ENCODE peak calls at places on chromosomes 13 and 19, in nine cellular contexts. W is lower lobe of right lung, O is brain microvascular endothelial cell, G is heart right ventricle, Q is ascending aorta, E is thoracic aorta, Y is tibial artery, N is left ventricle myocardium inferior, T is neuronal stem cell. D is an unnamed sample.

GRCh38 chr13:48858523-48858922 is 117.2 kb upstream of the FNDC3A start:
- DNase-seq in N (no peak), Q (no peak), O (no peak), E (no peak), T (no peak), Y (no peak), W (no peak), G (no peak), D (no peak)

GRCh38 chr19:13615890-13616289 is 109.6 kb upstream of the CACNA1A start:
- DNase-seq in N (no peak), W (no peak), Q (no peak), E (no peak), O (peak), T (no peak), Y (no peak), G (no peak), D (no peak)

GRCh38 chr13:21347753-21348318 is 111.3 kb downstream of the ZDHHC20 start:
- DNase-seq in G (no peak), E (no peak), O (no peak), N (no peak), T (no peak), Y (no peak), Q (no peak), W (no peak), D (no peak)

GRCh38 chr19:14363203-14364097 is 17.8 kb upstream of the ADGRE5 start:
- DNase-seq in Q (peak), E (peak), O (peak), G (peak), W (peak), N (peak), Y (peak), T (peak), D (peak)

GRCh38 chr19:35059799-35060091 is 18.2 kb downstream of the HPN start:
- DNase-seq in E (no peak), Y (no peak), W (no peak), G (no peak), N (no peak), O (no peak), Q (no peak), T (no peak), D (peak)

GRCh38 chr19:17673937-17674799 is 14.0 kb downstream of the UNC13A start:
- DNase-seq in E (no peak), Q (no peak), N (no peak), Y (no peak), G (no peak), W (no peak), O (no peak), T (no peak), D (no peak)

GRCh38 chr19:27964165-27964564 is 1248.8 kb downstream of the UQCRFS1 start:
- DNase-seq in T (no peak), W (no peak), Q (no peak), G (no peak), N (no peak), O (no peak), E (no peak), Y (no peak), D (no peak)

GRCh38 chr13:94987869-94988268 is 275.5 kb upstream of the SOX21 start:
- DNase-seq in Q (no peak), O (no peak), T (no peak), Y (no peak), N (no peak), G (no peak), E (no peak), W (no peak), D (no peak)

GRCh38 chr13:50626031-50626643 is 217.4 kb downstream of the DLEU7 start:
- DNase-seq in O (peak), E (no peak), Y (no peak), W (no peak), T (no peak), G (no peak), Q (no peak), N (no peak), D (no peak)

GRCh38 chr19:4068058-4068966 is 1.6 kb upstream of the ZBTB7A start:
- DNase-seq in Y (no peak), O (no peak), W (peak), G (no peak), Q (no peak), T (no peak), E (no peak), N (no peak), D (peak)

GRCh38 chr19:344625-345319 is at the start of gene MIER2:
- DNase-seq in Y (peak), G (peak), O (peak), N (peak), E (peak), T (peak), W (peak), Q (peak), D (peak)

GRCh38 chr13:26401578-26402021 is 147.7 kb downstream of the CDK8 start:
- DNase-seq in E (no peak), Q (no peak), Y (no peak), G (no peak), W (no peak), O (no peak), N (no peak), T (no peak), D (no peak)

GRCh38 chr13:77511552-77511951 is 24.0 kb upstream of the SCEL start:
- DNase-seq in G (no peak), Y (no peak), W (no peak), N (no peak), E (no peak), Q (no peak), O (no peak), T (no peak), D (no peak)

GRCh38 chr13:107545946-107546502 is 669.3 kb downstream of the LIG4 start:
- DNase-seq in T (no peak), O (no peak), N (no peak), W (no peak), Y (no peak), E (no peak), G (no peak), Q (no peak), D (no peak)

GRCh38 chr13:45595968-45596367 is 19.6 kb downstream of the ERICH6B start:
- DNase-seq in W (no peak), E (no peak), Q (no peak), G (no peak), O (no peak), Y (no peak), N (no peak), T (no peak), D (no peak)

GRCh38 chr13:111636804-111637203 is 316.4 kb downstream of the TEX29 start:
- DNase-seq in O (no peak), Y (no peak), T (no peak), W (no peak), N (no peak), E (no peak), Q (no peak), G (no peak), D (no peak)

GRCh38 chr13:34990399-34991224 is 48.5 kb downstream of the NBEA start:
- DNase-seq in E (no peak), N (no peak), W (no peak), Y (no peak), Q (no peak), T (no peak), G (no peak), O (no peak), D (no peak)

GRCh38 chr13:41085961-41086360 is 24.7 kb downstream of the WBP4 start:
- DNase-seq in E (no peak), Q (no peak), N (no peak), Y (no peak), T (no peak), G (no peak), O (no peak), W (no peak), D (no peak)

GRCh38 chr19:19162495-19162894 is 7.6 kb downstream of the MEF2B start:
- DNase-seq in N (no peak), Q (no peak), O (no peak), E (no peak), G (no peak), T (no peak), W (no peak), Y (no peak), D (no peak)

GRCh38 chr19:9362905-9363304 is at the start of gene ZNF177:
- DNase-seq in Q (no peak), E (no peak), N (no peak), T (no peak), G (no peak), Y (no peak), O (peak), W (no peak), D (no peak)

GRCh38 chr13:27967736-27968315 is 1.3 kb downstream of the CDX2 start:
- DNase-seq in G (no peak), T (no peak), W (no peak), E (no peak), Q (no peak), Y (no peak), N (no peak), O (no peak), D (no peak)

GRCh38 chr13:57633950-57634828 is 2.6 kb downstream of the PCDH17 start:
- DNase-seq in N (no peak), Q (no peak), O (no peak), Y (peak), W (no peak), E (no peak), G (peak), T (no peak), D (peak)

GRCh38 chr13:39783051-39783450 is 127.6 kb downstream of the COG6 start:
- DNase-seq in Y (no peak), T (no peak), G (no peak), Q (no peak), O (no peak), W (no peak), E (no peak), N (no peak), D (no peak)

GRCh38 chr19:1929051-1929742 is 11.8 kb upstream of the CSNK1G2 start:
- DNase-seq in Q (no peak), Y (peak), T (peak), E (no peak), W (peak), G (peak), N (peak), O (peak), D (peak)

GRCh38 chr19:10289836-10290438 is at the start of gene ICAM5:
- DNase-seq in E (no peak), T (no peak), Q (no peak), N (no peak), W (no peak), Y (no peak), O (no peak), G (no peak), D (peak)

GRCh38 chr19:4909172-4909896 is at the start of gene UHRF1:
- DNase-seq in E (no peak), N (no peak), W (no peak), O (no peak), G (no peak), Y (no peak), T (no peak), Q (no peak), D (peak)

GRCh38 chr19:53812335-53812734 is 11.8 kb downstream of the NLRP12 start:
- DNase-seq in Q (no peak), T (no peak), Y (no peak), E (no peak), O (no peak), W (no peak), N (no peak), G (no peak), D (peak)

GRCh38 chr13:44815507-44816074 is 173.7 kb downstream of the NUFIP1 start:
- DNase-seq in T (peak), N (no peak), G (no peak), O (peak), Q (no peak), E (no peak), Y (peak), W (peak), D (peak)

GRCh38 chr13:78830508-78830907 is 171.6 kb upstream of the OBI1 start:
- DNase-seq in W (no peak), O (no peak), G (no peak), Q (no peak), Y (no peak), N (no peak), T (no peak), E (no peak), D (no peak)

GRCh38 chr19:4094291-4094690 is 27.6 kb upstream of the ZBTB7A start:
- DNase-seq in Q (no peak), T (no peak), Y (no peak), O (no peak), G (no peak), E (no peak), W (no peak), N (no peak), D (no peak)

GRCh38 chr19:32887572-32887971 is 18.0 kb upstream of the SLC7A9 start:
- DNase-seq in E (no peak), Q (no peak), Y (no peak), W (no peak), T (no peak), G (no peak), N (no peak), O (no peak), D (no peak)

GRCh38 chr19:47675271-47675670 is 38.0 kb upstream of the EHD2 start:
- DNase-seq in E (no peak), N (no peak), O (no peak), G (no peak), W (no peak), T (no peak), Q (no peak), Y (no peak), D (no peak)

GRCh38 chr13:25905411-25906010 is 146.3 kb downstream of the SHISA2 start:
- DNase-seq in Y (no peak), G (no peak), N (no peak), Q (no peak), O (no peak), E (no peak), T (no peak), W (no peak), D (no peak)

GRCh38 chr19:2761876-2762782 is 20.9 kb downstream of the SGTA start:
- DNase-seq in Q (no peak), G (no peak), T (no peak), E (no peak), O (no peak), Y (no peak), N (no peak), W (no peak), D (no peak)

GRCh38 chr13:46804391-46804815 is 7.4 kb upstream of the ESD start:
- DNase-seq in E (no peak), O (peak), Y (no peak), G (no peak), W (no peak), T (no peak), N (no peak), Q (no peak), D (no peak)

DNA sequence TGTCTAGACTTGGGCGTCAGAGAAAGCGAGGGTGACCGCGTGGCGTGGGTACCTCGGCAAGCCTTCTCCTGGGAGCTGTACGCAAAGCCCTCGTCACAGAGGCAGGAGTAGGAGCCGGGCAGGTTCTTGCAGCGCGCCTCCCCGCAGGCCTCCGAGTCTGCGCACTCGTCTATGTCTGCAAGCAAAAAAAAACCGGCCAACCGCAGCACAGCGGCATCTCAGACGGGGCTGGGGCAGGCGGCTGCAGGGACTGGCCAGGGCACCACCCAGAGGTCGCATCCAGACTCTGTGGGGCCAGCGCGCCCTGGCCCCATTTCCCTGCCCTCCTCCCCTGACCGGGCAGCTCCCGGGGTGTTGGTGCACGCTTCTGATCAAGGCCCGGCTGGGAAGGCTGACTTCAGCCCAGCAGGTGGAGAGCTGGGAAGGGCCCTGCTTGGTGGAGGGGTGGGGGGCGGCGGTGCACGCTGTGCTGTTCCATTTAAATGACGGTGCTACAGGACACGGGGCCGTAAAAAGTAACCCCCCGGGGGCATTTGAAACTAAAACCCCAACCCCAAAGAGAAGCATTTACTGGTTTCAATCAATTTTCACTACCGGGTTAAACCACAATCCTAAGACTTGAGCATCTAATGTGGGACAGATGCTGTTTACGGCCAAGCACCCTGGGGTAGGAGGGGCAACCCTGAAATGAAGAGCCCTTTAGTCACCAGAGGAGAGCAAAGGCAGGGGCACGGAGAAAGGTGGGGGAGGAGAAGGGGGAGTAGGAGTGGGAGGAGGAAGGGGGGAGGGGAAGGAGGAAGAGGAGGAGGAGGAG is 28.2 kb downstream of the GAS6 start:
- DNase-seq in T (no peak), E (no peak), N (peak), O (no peak), W (peak), G (peak), Q (no peak), Y (no peak), D (no peak)
- H3K27ac ChIP-seq in T (peak), E (no peak), N (peak), O (peak), W (no peak), G (no peak), Q (peak), Y (no peak), D (no peak)

DNA sequence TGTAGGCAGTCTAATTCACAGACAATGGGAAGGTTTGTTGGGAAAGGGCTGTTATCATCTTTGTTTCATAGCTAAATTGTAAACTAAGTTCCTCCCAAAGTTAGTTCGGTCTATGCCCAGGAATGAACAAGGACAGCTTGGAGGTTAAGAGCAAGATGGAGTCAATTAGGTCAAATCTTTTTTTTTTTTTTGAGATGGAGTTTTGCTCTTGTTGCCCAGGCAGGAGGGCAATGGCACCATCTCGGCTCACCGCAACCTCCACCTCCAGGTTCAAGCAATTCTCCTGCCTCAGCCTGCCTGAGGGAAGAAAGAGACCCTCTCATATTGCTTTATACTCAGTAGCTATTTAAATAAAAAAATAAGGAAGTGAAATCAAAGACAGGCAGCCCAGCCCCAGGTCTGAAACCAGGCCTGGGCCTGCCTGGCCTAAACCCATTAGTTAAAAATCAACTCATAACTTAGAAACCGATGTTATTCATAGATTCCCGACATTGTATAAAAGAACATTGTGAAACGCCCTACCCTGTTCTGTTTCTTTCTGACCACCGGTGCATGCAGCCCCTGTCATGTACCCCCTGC is 297.4 kb upstream of the SGCG start:
- DNase-seq in E (no peak), Y (no peak), T (no peak), O (no peak), N (no peak), Q (no peak), W (no peak), G (no peak), D (no peak)
- H3K27ac ChIP-seq in E (no peak), Y (no peak), T (no peak), O (no peak), N (no peak), Q (no peak), W (no peak), G (no peak), D (no peak)

GRCh38 chr19:39334444-39334976 is 1.3 kb downstream of the GMFG start:
- DNase-seq in O (no peak), E (no peak), Y (no peak), N (no peak), W (no peak), T (no peak), G (no peak), Q (no peak), D (no peak)

GRCh38 chr19:39332293-39332692 is 3.5 kb downstream of the GMFG start:
- DNase-seq in N (no peak), O (no peak), W (no peak), Q (no peak), G (no peak), E (no peak), T (no peak), Y (no peak), D (no peak)

GRCh38 chr19:39333507-39333906 is 2.3 kb downstream of the GMFG start:
- DNase-seq in T (no peak), W (no peak), Y (no peak), Q (no peak), G (no peak), O (no peak), N (no peak), E (no peak), D (no peak)

GRCh38 chr19:39336483-39336882 is 640 bp upstream of the GMFG start:
- DNase-seq in G (no peak), Y (no peak), W (no peak), E (no peak), O (no peak), T (no peak), N (no peak), Q (no peak), D (no peak)

GRCh38 chr19:39335168-39335567 is 675 bp downstream of the GMFG start:
- DNase-seq in G (no peak), O (no peak), Y (no peak), T (no peak), Q (no peak), N (no peak), W (no peak), E (no peak), D (no peak)
- H3K27ac ChIP-seq in G (peak), O (no peak), Y (peak), T (no peak), Q (peak), N (peak), W (peak), E (peak), D (peak)

DNA sequence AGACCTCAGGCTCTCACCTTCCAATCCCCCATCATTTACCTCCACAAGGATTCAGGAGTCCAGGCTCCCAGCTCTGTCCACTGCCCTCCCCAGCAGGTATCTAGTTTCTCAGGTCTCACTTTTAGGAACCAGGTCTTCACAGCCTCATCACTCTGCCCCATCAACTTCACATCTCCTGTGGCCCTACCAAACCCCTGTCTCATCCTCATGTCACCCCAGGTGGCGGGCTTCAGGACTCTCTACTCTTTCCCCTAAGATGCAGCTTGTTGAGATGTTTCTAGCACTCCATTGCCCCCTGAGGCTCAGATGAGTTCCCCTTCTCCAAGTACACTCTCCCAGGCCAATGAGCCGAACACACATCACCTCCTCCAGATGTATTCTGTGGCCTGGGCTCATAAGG is 1.5 kb downstream of the PPFIA3 start:
- DNase-seq in T (no peak), O (no peak), G (no peak), E (no peak), N (no peak), Q (no peak), W (no peak), Y (no peak), D (no peak)
- H3K27ac ChIP-seq in T (no peak), O (no peak), G (no peak), E (no peak), N (no peak), Q (no peak), W (no peak), Y (no peak), D (no peak)

GRCh38 chr13:98097749-98098148 is 45.1 kb upstream of the FARP1 start:
- DNase-seq in T (peak), Y (no peak), W (no peak), Q (no peak), N (no peak), G (no peak), O (no peak), E (no peak), D (no peak)

GRCh38 chr13:98103531-98103930 is 39.4 kb upstream of the FARP1 start:
- DNase-seq in E (no peak), Q (no peak), Y (no peak), T (no peak), G (no peak), N (no peak), W (no peak), O (no peak), D (no peak)

GRCh38 chr13:98098511-98098910 is 44.4 kb upstream of the FARP1 start:
- DNase-seq in O (no peak), Q (no peak), W (no peak), T (no peak), E (no peak), N (no peak), Y (no peak), G (no peak), D (no peak)

GRCh38 chr13:98103942-98104880 is 38.7 kb upstream of the FARP1 start:
- DNase-seq in N (no peak), T (no peak), Q (no peak), W (no peak), E (no peak), Y (no peak), O (no peak), G (no peak), D (no peak)

GRCh38 chr13:98099627-98100026 is 43.3 kb upstream of the FARP1 start:
- DNase-seq in O (no peak), E (no peak), N (no peak), W (no peak), T (no peak), Y (no peak), Q (no peak), G (no peak), D (no peak)
- H3K27ac ChIP-seq in O (no peak), E (no peak), N (no peak), W (no peak), T (no peak), Y (no peak), Q (no peak), G (no peak), D (no peak)